ENCODE peak calls at places on chromosome 3, in ten cellular contexts. Y is foreskin fibroblast, M is AG04450, B is mucosa of descending colon, F is GM06990, X is cardiac fibroblast, Q is A549, V is WERI-Rb-1, U is fibroblast of the aortic adventitia, T is left ventricle myocardium inferior. S is an unnamed sample.
A peak's percentile ranks its signal among the peaks of the same experiment; 100 is the strongest.

GRCh38 chr3:188658606-188659005 is 504.6 kb downstream of the LPP start:
- DNase-seq in Y (no peak), M (no peak), B (no peak), F (no peak), X (no peak), Q (no peak), V (no peak), U (no peak), T (no peak), S (no peak)

GRCh38 chr3:154274345-154274744 is 49.9 kb downstream of the DHX36 start:
- DNase-seq in Y (no peak), M (no peak), B (no peak), F (no peak), X (no peak), Q (no peak), V (peak; percentile 27), U (no peak), T (no peak), S (no peak)

GRCh38 chr3:112973325-112974177 is 1.4 kb downstream of the CD200R1 start:
- DNase-seq in Y (no peak), M (no peak), B (no peak), F (peak; percentile 55), X (no peak), Q (no peak), V (no peak), U (no peak), T (no peak), S (no peak)

GRCh38 chr3:128991355-128991895 is 2.5 kb downstream of the CFAP92 start:
- DNase-seq in Y (no peak), M (no peak), B (no peak), F (no peak), X (no peak), Q (no peak), V (no peak), U (no peak), T (no peak), S (no peak)

GRCh38 chr3:15542641-15543040 is 21.1 kb upstream of the COLQ start:
- DNase-seq in Y (no peak), M (no peak), B (no peak), F (no peak), X (no peak), Q (no peak), V (no peak), U (peak; percentile 17), T (no peak), S (no peak)

GRCh38 chr3:15159501-15160136 is 46.4 kb upstream of the CAPN7 start:
- DNase-seq in Y (no peak), M (no peak), B (no peak), F (no peak), X (peak; percentile 36), Q (no peak), V (no peak), U (no peak), T (no peak), S (peak; percentile 11)

GRCh38 chr3:61729235-61729634 is 167.9 kb downstream of the PTPRG start:
- DNase-seq in Y (no peak), M (no peak), B (no peak), F (no peak), X (no peak), Q (no peak), V (no peak), U (no peak), T (no peak), S (no peak)

GRCh38 chr3:97711664-97712063 is 52.9 kb upstream of the ARL6 start:
- DNase-seq in Y (no peak), M (no peak), B (no peak), F (no peak), X (no peak), Q (no peak), V (no peak), U (no peak), T (no peak), S (no peak)

GRCh38 chr3:72151465-72152238 is 366.7 kb upstream of the PROK2 start:
- DNase-seq in Y (no peak), M (no peak), B (peak; percentile 57), F (no peak), X (no peak), Q (no peak), V (no peak), U (no peak), T (no peak), S (no peak)

GRCh38 chr3:72154391-72155300 is 369.7 kb upstream of the PROK2 start:
- DNase-seq in Y (peak; percentile 55), M (no peak), B (no peak), F (no peak), X (peak; percentile 48), Q (no peak), V (no peak), U (peak; percentile 52), T (no peak), S (peak; percentile 89)

GRCh38 chr3:72150634-72151412 is 365.9 kb upstream of the PROK2 start:
- DNase-seq in Y (no peak), M (no peak), B (peak; percentile 65), F (no peak), X (no peak), Q (no peak), V (no peak), U (no peak), T (no peak), S (no peak)

GRCh38 chr3:72153477-72154314 is 368.7 kb upstream of the PROK2 start:
- DNase-seq in Y (no peak), M (no peak), B (no peak), F (no peak), X (peak; percentile 19), Q (no peak), V (no peak), U (peak; percentile 26), T (no peak), S (no peak)

DNA sequence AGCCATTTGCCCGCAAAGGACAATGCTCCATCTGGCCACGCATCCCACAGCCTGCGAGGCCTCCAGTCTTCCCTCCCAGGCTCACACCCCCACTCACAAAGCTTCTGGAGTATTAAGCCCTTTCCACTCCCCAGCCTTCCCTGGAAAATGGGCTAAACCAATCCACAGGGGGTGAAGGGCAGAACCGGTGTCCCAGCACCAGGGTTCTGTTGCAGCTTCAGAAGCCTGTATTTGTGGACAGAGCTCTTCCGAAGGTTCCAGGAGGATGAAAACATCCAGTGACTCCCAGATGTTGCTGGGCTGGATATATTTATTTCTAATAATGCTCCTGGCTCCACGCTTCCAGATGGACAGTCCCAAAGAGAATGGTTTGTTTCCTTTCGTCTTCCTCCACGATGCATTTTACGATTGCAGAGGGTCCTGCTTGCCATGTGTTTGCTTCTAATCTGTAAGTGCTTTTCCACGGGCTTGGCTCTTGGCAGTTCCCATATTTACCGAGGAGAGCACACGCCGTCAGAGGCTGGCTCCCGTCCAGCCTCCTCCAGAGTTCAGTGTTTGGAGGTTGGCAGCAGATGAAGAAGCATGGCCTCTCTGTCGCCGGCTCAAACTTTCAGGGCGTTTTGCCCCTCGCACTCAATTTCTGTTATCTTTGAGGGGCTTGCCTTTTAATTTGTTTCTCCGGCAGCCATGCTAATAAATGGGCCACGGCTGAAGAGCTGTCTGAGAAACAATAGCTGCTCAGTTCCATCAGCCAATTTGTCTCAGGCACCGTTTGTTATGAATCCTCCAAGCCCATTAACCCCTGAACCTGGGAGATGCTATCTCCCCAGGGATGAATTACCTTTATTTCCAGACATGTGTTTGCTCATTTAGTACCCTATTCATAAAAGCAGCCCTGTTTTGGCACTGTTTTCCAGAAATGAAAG is 367.9 kb upstream of the PROK2 start:
- DNase-seq in Y (peak; percentile 79), M (peak; percentile 29), B (peak; percentile 82), F (no peak), X (peak; percentile 69), Q (peak; percentile 17), V (peak; percentile 86), U (peak; percentile 92), T (peak; percentile 75), S (peak; percentile 83)
- H3K4me3 ChIP-seq in Y (peak overlapping the region; percentile 38), M (peak overlapping the region; percentile 50), B (no peak overlapping the region), F (no peak overlapping the region), X (peak overlapping the region; percentile 9), Q (peak overlapping the region; percentile 25), V (peak overlapping the region; percentile 69), U (peak overlapping the region; percentile 53), T (peak overlapping the region; percentile 53), S (peak overlapping the region; percentile 52)

GRCh38 chr3:193826126-193826795 is 233.3 kb downstream of the OPA1 start:
- DNase-seq in Y (peak; percentile 12), M (peak; percentile 8), B (no peak), F (no peak), X (peak; percentile 65), Q (no peak), V (no peak), U (peak; percentile 43), T (no peak), S (peak; percentile 61)
- TF ChIP-seq CTCF in Y (no peak), M (peak; percentile 8), B (no peak), F (no peak), X (no peak), Q (no peak), V (no peak), U (peak; percentile 8), T (no peak), S (peak; percentile 41)

GRCh38 chr3:8822141-8822540 is 52.7 kb upstream of the OXTR start:
- DNase-seq in Y (peak; percentile 66), M (peak; percentile 3), B (no peak), F (no peak), X (peak; percentile 85), Q (no peak), V (no peak), U (peak; percentile 68), T (no peak), S (peak; percentile 40)

GRCh38 chr3:8824238-8824637 is 54.8 kb upstream of the OXTR start:
- DNase-seq in Y (no peak), M (peak; percentile 10), B (no peak), F (no peak), X (no peak), Q (no peak), V (no peak), U (no peak), T (no peak), S (no peak)

GRCh38 chr3:8827641-8828040 is 58.2 kb upstream of the OXTR start:
- DNase-seq in Y (peak; percentile 35), M (no peak), B (no peak), F (no peak), X (no peak), Q (no peak), V (no peak), U (no peak), T (no peak), S (peak; percentile 13)

DNA sequence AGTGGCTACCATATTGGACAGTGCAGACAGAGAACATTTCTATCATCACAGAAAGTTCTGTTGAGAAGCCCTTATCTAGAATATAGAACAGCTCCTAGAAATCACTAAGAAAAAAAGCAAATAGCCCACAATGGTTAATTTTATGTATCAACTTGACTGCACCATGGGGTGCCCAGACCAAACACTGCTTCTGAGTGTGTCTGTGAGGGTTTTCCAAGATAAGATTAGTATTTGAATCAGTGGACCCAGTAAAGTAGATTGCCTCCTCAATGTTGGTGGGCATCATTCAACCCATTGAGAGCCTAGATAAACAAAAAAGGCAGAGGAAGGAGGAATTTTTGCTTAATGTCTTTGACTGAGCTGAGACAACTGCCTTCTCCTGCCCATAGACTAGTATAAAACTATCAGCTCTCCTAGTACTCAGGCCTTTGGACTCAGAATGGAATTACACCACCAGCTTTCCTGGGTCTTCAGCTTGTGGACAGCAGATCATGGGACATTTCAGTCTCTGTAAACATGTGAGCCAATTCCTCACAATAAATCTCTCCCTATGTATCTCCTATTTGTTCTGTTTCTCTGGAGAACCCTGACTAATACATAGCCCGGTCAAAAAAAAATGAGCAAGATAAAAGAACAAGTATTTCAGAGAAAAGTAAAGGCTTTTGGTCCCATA is 55.9 kb upstream of the OXTR start:
- DNase-seq in Y (no peak), M (no peak), B (no peak), F (no peak), X (no peak), Q (no peak), V (no peak), U (no peak), T (no peak), S (no peak)
- H3K4me3 ChIP-seq in Y (no peak overlapping the region), M (no peak overlapping the region), B (no peak overlapping the region), F (no peak overlapping the region), X (no peak overlapping the region), Q (no peak overlapping the region), V (no peak overlapping the region), U (no peak overlapping the region), T (no peak overlapping the region), S (no peak overlapping the region)

DNA sequence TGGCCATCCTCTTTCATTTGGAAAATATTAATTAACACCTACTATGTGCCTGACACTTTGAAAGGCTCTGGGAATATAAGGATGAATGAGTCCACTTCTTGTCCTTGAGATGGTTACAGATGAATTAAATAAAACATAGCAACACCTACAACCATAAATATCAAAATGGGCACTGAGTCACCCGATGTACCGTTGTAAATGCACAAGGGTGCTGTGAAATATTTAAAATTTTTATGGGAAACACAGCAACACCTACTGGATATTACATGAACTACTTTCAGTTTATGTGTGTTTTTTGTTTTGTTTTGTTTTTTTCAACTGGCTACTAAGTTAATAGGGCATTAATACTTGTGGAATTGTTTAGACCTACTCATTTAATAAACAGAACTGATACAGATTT is 239.0 kb upstream of the NAALADL2 start:
- DNase-seq in Y (peak; percentile 9), M (no peak), B (no peak), F (no peak), X (peak; percentile 67), Q (no peak), V (no peak), U (peak; percentile 27), T (no peak), S (peak; percentile 19)
- TF ChIP-seq CTCF in Y (no peak), M (peak; percentile 20), B (no peak), F (peak; percentile 17), X (peak; percentile 44), Q (peak; percentile 7), V (no peak), U (peak; percentile 42), T (peak; percentile 36), S (peak; percentile 34)

S was measured in AG10803.